ENCODE peak calls at places on chromosomes 1 and 21, in five cellular contexts. S is effector memory CD8-positive, alpha-beta T cell; O is kidney glomerular epithelial cell; Y is C1 segment of cervical spinal cord; D is CD8-positive, alpha-beta memory T cell. T is an unnamed sample.

GRCh38 chr1:107668762-107669161 is 296.2 kb downstream of the VAV3 start:
- DNase-seq in O (no peak), Y (no peak), D (no peak), S (no peak), T (no peak)

GRCh38 chr1:164141717-164142268 is 417.2 kb upstream of the PBX1 start:
- DNase-seq in O (no peak), S (no peak), Y (no peak), D (no peak), T (no peak)

GRCh38 chr1:213070399-213070798 is 19.4 kb downstream of the RPS6KC1 start:
- DNase-seq in S (no peak), O (peak; percentile 41), D (no peak), Y (no peak), T (no peak)

GRCh38 chr1:172149377-172149776 is 271.1 kb upstream of the C1orf105 start:
- DNase-seq in Y (no peak), S (no peak), O (no peak), D (no peak), T (no peak)

GRCh38 chr21:41598561-41599511 is 90.9 kb upstream of the TMPRSS2 start:
- DNase-seq in S (no peak), D (no peak), O (no peak), Y (no peak), T (no peak)

GRCh38 chr1:44034976-44035716 is 3.9 kb upstream of the SLC6A9 start:
- DNase-seq in D (no peak), Y (no peak), O (no peak), S (no peak), T (no peak)

GRCh38 chr1:221316491-221317056 is 425.3 kb downstream of the DUSP10 start:
- DNase-seq in S (no peak), Y (no peak), D (no peak), O (no peak), T (no peak)

GRCh38 chr1:152110365-152110859 is 4.8 kb downstream of the TCHH start:
- DNase-seq in D (no peak), S (no peak), Y (no peak), O (peak; percentile 50), T (no peak)

GRCh38 chr1:221829327-221830011 is 87.6 kb upstream of the DUSP10 start:
- DNase-seq in Y (no peak), O (peak; percentile 94), D (peak; percentile 29), S (peak; percentile 56), T (no peak)

GRCh38 chr1:242017580-242018233 is 18.8 kb upstream of the MAP1LC3C start:
- DNase-seq in O (peak; percentile 7), Y (peak; percentile 3), S (peak; percentile 10), D (no peak), T (no peak)

GRCh38 chr1:12142141-12142823 is 24.5 kb upstream of the TNFRSF1B start:
- DNase-seq in Y (no peak), O (no peak), D (no peak), S (no peak), T (no peak)

GRCh38 chr21:41684381-41685245 is 82.2 kb downstream of the RIPK4 start:
- DNase-seq in O (peak; percentile 50), S (no peak), Y (no peak), D (no peak), T (no peak)

GRCh38 chr1:62052946-62053345 is 141.7 kb upstream of the L1TD1 start:
- DNase-seq in D (no peak), O (no peak), Y (no peak), S (no peak), T (no peak)

GRCh38 chr1:37240897-37241296 is 206.6 kb upstream of the GRIK3 start:
- DNase-seq in Y (no peak), S (no peak), D (no peak), O (no peak), T (no peak)

T was measured in substantia nigra.